ENCODE peak calls at places on chromosomes 4 and X, in seven cellular contexts. Q, U, C, I, E, Y and K are unnamed samples. For H3K27me3, the result is how much of the 10 kb centered on the place peaks cover.

GRCh38 chrX:13898084-13898483 is 81.2 kb upstream of the GPM6B start:
- DNase-seq in I (peak), C (no peak), Q (no peak), U (peak), Y (peak), E (no peak), K (peak)

GRCh38 chrX:15594371-15594770 is 6.4 kb downstream of the ACE2 start:
- DNase-seq in C (no peak), E (no peak), I (no peak), U (no peak), Q (no peak), Y (no peak), K (no peak)

GRCh38 chrX:76148753-76149152 is 24.1 kb upstream of the PBDC1 start:
- DNase-seq in U (no peak), Q (no peak), C (no peak), E (no peak), Y (peak), I (peak), K (peak)

GRCh38 chrX:129310000-129310399 is 213.3 kb downstream of the SMARCA1 start:
- DNase-seq in E (no peak), Y (no peak), C (no peak), U (no peak), Q (no peak), I (no peak), K (no peak)

GRCh38 chrX:13933352-13933751 is 96.3 kb downstream of the GEMIN8 start:
- DNase-seq in E (no peak), Q (no peak), Y (no peak), U (no peak), I (no peak), C (no peak), K (no peak)

GRCh38 chrX:116694046-116694445 is 231.3 kb upstream of the CT83 start:
- DNase-seq in I (no peak), Y (no peak), Q (no peak), E (no peak), C (no peak), U (no peak), K (no peak)

GRCh38 chrX:41445171-41445570 is 2.0 kb upstream of the NYX start:
- DNase-seq in C (no peak), I (no peak), Q (no peak), U (no peak), E (no peak), Y (no peak), K (no peak)

GRCh38 chr4:113945906-113946305 is 33.5 kb downstream of the ARSJ start:
- DNase-seq in E (no peak), C (no peak), Y (peak), I (no peak), U (no peak), Q (no peak), K (no peak)

GRCh38 chr4:137694138-137694537 is 161.8 kb upstream of the PCDH18 start:
- DNase-seq in U (no peak), I (no peak), Q (no peak), C (no peak), E (no peak), Y (peak), K (no peak)

GRCh38 chr4:68375667-68376559 is 26.0 kb upstream of the YTHDC1 start:
- DNase-seq in C (no peak), Y (peak), E (no peak), Q (no peak), I (peak), U (peak), K (peak)

GRCh38 chrX:10744011-10744410 is 123.6 kb upstream of the MID1 start:
- DNase-seq in U (peak), C (no peak), E (no peak), Q (no peak), I (peak), Y (no peak), K (no peak)

GRCh38 chrX:57211906-57212305 is 74.6 kb upstream of the FAAH2 start:
- DNase-seq in E (no peak), U (no peak), I (no peak), Y (no peak), C (no peak), Q (no peak), K (no peak)

GRCh38 chrX:37578045-37578444 is 6.6 kb downstream of the LANCL3 start:
- DNase-seq in E (no peak), U (no peak), C (no peak), I (no peak), Q (no peak), Y (no peak), K (no peak)

GRCh38 chrX:9147631-9148189 is 113.8 kb upstream of the FAM9B start:
- DNase-seq in Q (no peak), U (no peak), C (no peak), E (no peak), Y (no peak), I (no peak), K (peak)

GRCh38 chr4:110639207-110640092 is 16.6 kb upstream of the PITX2 start:
- DNase-seq in I (no peak), Y (no peak), E (no peak), Q (no peak), C (no peak), U (no peak), K (no peak)
- H3K27me3 ChIP-seq in I (half or more), Y (half or more), E (half or more), Q (under half), C (under half), U (half or more), K (under half)

GRCh38 chr4:3873446-3874415 is 107.5 kb downstream of the ADRA2C start:
- DNase-seq in Q (peak), I (peak), C (no peak), U (peak), E (no peak), Y (no peak), K (no peak)
- H3K27me3 ChIP-seq in Q (under half), I (under half), C (under half), U (under half), E (under half), Y (half or more), K (under half)

DNA sequence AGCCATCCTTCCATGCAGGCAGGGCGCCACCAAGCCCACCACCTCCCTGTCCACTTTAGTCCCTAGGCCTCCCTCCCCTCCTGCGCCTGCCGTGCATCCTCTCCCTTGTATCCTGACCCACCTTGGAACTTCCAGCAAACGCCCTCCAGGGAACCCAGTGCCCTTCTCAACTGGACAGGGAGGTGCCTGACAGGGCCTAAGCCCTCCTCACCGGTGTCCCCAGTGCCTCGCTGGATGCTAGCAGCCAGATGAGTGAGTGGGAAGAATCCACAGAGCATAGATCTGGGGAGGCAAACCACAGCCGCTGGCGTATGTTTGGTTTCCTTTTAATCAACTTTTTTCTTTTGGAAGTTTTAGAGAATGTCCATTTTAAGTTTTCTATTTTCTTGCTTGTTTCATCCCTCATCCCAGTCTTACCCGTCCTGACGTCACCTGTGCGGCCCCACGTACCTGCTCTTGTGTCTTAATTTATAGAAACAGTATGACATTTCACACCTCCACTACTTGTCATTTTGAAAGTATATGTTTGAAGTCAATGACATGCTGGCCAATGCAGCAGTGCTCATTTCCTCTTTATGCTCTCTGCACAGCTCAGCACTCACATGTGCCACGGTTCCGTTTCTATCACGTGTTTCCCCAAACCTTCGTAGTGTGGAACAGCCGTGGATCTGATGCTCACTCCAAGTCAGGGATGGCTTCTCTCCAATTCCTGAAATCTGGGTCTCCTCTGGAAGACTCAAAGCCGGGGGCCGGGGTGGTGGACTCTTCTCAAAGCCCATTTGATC is 3.4 kb upstream of the HMX1 start:
- DNase-seq in E (no peak), C (no peak), I (no peak), Q (no peak), Y (no peak), U (no peak), K (no peak)
- H3K27me3 ChIP-seq in E (half or more), C (under half), I (under half), Q (under half), Y (half or more), U (under half), K (under half)

GRCh38 chr4:15294202-15294601 is 133.6 kb upstream of the C1QTNF7 start:
- DNase-seq in C (no peak), Y (no peak), U (peak), E (no peak), I (peak), Q (no peak), K (no peak)
- H3K27me3 ChIP-seq in C (under half), Y (under half), U (under half), E (under half), I (under half), Q (under half), K (under half)

DNA sequence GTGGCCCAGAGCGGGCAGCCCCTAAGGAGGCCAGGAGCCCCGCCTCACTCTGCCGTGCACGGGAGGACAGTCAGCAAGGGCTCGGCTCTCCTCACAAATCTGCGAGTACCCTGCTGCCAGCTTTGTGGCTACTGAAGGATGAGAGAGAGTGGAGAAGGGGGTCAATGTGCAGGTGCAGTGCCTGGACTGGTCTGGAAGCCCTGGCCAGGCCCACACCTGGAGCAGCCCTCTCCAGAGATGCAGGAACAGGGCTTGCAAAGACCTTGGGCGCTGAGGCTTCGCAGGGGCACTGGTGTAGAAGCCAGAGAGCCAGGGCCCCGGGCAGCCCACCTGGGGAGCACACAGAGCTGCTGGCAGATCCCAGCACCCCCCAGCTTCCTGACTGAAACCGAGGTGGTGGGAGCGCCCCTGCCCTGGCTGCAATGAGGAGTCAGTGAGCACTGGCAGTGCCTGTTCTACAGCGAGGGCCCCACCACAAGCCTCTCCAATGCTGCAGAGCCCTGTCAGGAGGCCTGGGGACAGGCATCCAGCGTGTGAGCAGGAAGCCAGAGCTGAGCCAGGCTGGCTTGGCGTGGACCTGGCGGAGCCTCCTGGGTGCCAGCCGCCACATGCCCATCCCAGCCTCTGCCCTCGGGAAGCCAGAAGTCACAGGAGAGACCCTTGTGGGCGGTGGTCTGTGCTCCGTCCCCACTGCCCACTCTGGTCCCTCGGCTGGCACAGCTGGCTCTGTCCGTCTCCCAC is 3.9 kb downstream of the SPON2 start:
- DNase-seq in I (no peak), Q (peak), U (no peak), E (no peak), C (no peak), Y (no peak), K (peak)
- H3K27me3 ChIP-seq in I (under half), Q (under half), U (under half), E (half or more), C (under half), Y (half or more), K (under half)

GRCh38 chrX:638482-639131 is 8.0 kb downstream of the SHOX start:
- DNase-seq in Q (peak), Y (no peak), E (no peak), I (no peak), C (peak), U (no peak), K (no peak)
- H3K27me3 ChIP-seq in Q (under half), Y (half or more), E (half or more), I (under half), C (under half), U (half or more), K (under half)

GRCh38 chr4:16104520-16104919 is 20.7 kb upstream of the PROM1 start:
- DNase-seq in Y (no peak), U (no peak), E (no peak), I (no peak), C (no peak), Q (no peak), K (no peak)

GRCh38 chr4:16106956-16107355 is 23.1 kb upstream of the PROM1 start:
- DNase-seq in C (no peak), U (no peak), Y (no peak), Q (peak), E (no peak), I (no peak), K (no peak)

GRCh38 chr4:16100833-16101232 is 17.0 kb upstream of the PROM1 start:
- DNase-seq in Y (no peak), E (no peak), C (no peak), I (no peak), U (peak), Q (no peak), K (no peak)

GRCh38 chr4:16102356-16102755 is 18.5 kb upstream of the PROM1 start:
- DNase-seq in Y (no peak), E (no peak), U (no peak), C (no peak), I (no peak), Q (no peak), K (no peak)
- H3K27me3 ChIP-seq in Y (under half), E (under half), U (under half), C (under half), I (under half), Q (under half), K (under half)